ENCODE peak calls at places on chromosomes 12 and 14, in ten cellular contexts. Z is upper lobe of right lung, L is gastrocnemius medialis, U is cardiac fibroblast, F is HFFc6, P is neural progenitor cell, S is IMR-90, J is AG09309, E is GM10248, A is foreskin keratinocyte. B is an unnamed sample.

GRCh38 chr12:15662303-15662980 is 126.7 kb downstream of the EPS8 start:
- DNase-seq in Z (no peak), L (no peak), U (peak; percentile 95), F (peak; percentile 91), P (no peak), S (peak; percentile 96), J (peak; percentile 73), E (no peak), A (peak; percentile 91), B (no peak)

GRCh38 chr12:56699020-56699661 is 11.1 kb upstream of the PTGES3 start:
- DNase-seq in Z (no peak), L (no peak), U (no peak), F (no peak), P (no peak), S (no peak), J (no peak), E (no peak), A (no peak), B (no peak)

GRCh38 chr12:4027412-4027811 is 154.2 kb upstream of the PARP11 start:
- DNase-seq in Z (no peak), L (no peak), U (no peak), F (no peak), P (no peak), S (peak; percentile 7), J (no peak), E (no peak), A (no peak), B (no peak)

GRCh38 chr12:575948-576612 is 87.2 kb downstream of the NINJ2 start:
- DNase-seq in Z (peak; percentile 91), L (peak; percentile 74), U (peak; percentile 66), F (peak; percentile 26), P (peak; percentile 83), S (peak; percentile 31), J (no peak), E (peak; percentile 93), A (no peak), B (peak; percentile 91)

GRCh38 chr14:49497725-49498348 is 88.3 kb downstream of the RPS29 start:
- DNase-seq in Z (no peak), L (no peak), U (peak; percentile 88), F (peak; percentile 64), P (peak; percentile 81), S (peak; percentile 74), J (peak; percentile 50), E (peak; percentile 59), A (peak; percentile 17), B (no peak)

GRCh38 chr14:60303745-60304144 is 54.7 kb downstream of the PPM1A start:
- DNase-seq in Z (no peak), L (peak; percentile 30), U (no peak), F (no peak), P (no peak), S (no peak), J (no peak), E (no peak), A (no peak), B (no peak)

GRCh38 chr12:68065687-68066086 is 76.4 kb downstream of the IFNG-AS1 start:
- DNase-seq in Z (no peak), L (no peak), U (no peak), F (no peak), P (no peak), S (no peak), J (no peak), E (no peak), A (no peak), B (no peak)

GRCh38 chr14:89598548-89599186 is 181.6 kb upstream of the FOXN3 start:
- DNase-seq in Z (no peak), L (no peak), U (peak; percentile 24), F (no peak), P (no peak), S (peak; percentile 38), J (no peak), E (no peak), A (no peak), B (no peak)

GRCh38 chr14:100902295-100902694 is 1.2 kb downstream of the RTL1 start:
- DNase-seq in Z (no peak), L (no peak), U (no peak), F (no peak), P (peak; percentile 64), S (no peak), J (no peak), E (no peak), A (no peak), B (no peak)

GRCh38 chr12:22361785-22362184 is 27.3 kb upstream of the ST8SIA1 start:
- DNase-seq in Z (no peak), L (no peak), U (no peak), F (no peak), P (peak; percentile 43), S (no peak), J (no peak), E (no peak), A (no peak), B (no peak)

GRCh38 chr12:56261503-56262230 is 3.5 kb upstream of the ANKRD52 start:
- DNase-seq in Z (no peak), L (peak; percentile 81), U (peak; percentile 82), F (peak; percentile 84), P (no peak), S (peak; percentile 71), J (peak; percentile 55), E (no peak), A (peak; percentile 91), B (no peak)

GRCh38 chr12:52703424-52703823 is at the start of gene KRT77:
- DNase-seq in Z (no peak), L (no peak), U (no peak), F (no peak), P (no peak), S (no peak), J (no peak), E (no peak), A (no peak), B (no peak)

GRCh38 chr12:52699960-52700359 is 3.4 kb downstream of the KRT77 start:
- DNase-seq in Z (no peak), L (peak; percentile 18), U (no peak), F (no peak), P (no peak), S (no peak), J (no peak), E (no peak), A (no peak), B (no peak)

GRCh38 chr12:52701281-52701680 is 2.0 kb downstream of the KRT77 start:
- DNase-seq in Z (no peak), L (no peak), U (no peak), F (no peak), P (no peak), S (no peak), J (no peak), E (no peak), A (no peak), B (no peak)

GRCh38 chr12:52702338-52702737 is 986 bp downstream of the KRT77 start:
- DNase-seq in Z (no peak), L (no peak), U (no peak), F (no peak), P (no peak), S (no peak), J (no peak), E (no peak), A (no peak), B (no peak)

DNA sequence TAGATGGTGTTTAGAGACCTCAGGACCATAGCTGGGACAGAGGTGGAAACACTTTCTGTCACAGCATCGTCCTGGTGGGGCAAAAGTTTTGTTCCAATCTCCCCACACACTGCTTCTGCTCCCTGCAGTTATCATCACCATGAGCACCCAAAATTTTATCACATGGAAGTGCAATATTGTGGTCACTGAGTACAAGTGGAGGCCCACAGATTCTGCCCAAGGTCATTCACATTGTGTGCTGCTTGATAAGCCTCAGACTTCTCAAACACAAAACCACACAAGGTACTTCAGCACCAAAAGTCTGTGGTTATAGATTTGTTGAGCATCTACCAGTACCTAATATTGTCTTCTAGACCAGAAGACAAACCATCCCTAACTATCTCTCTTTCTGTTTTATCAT is 554 bp upstream of the KRT77 start:
- DNase-seq in Z (no peak), L (no peak), U (no peak), F (no peak), P (no peak), S (no peak), J (no peak), E (no peak), A (no peak), B (no peak)
- TF ChIP-seq CTCF in Z (no peak), L (no peak), U (no peak), F (no peak), P (no peak), S (no peak), J (no peak), E (no peak), A (no peak), B (no peak)

GRCh38 chr14:93033983-93034670 is 81.6 kb downstream of the ITPK1 start:
- DNase-seq in Z (no peak), L (no peak), U (no peak), F (no peak), P (peak; percentile 54), S (no peak), J (no peak), E (peak; percentile 88), A (no peak), B (no peak)
- TF ChIP-seq CTCF in Z (peak; percentile 42), L (peak; percentile 20), U (peak; percentile 54), F (peak; percentile 77), P (peak; percentile 64), S (peak; percentile 34), J (peak; percentile 46), E (peak; percentile 83), A (peak; percentile 65), B (peak; percentile 36)

DNA sequence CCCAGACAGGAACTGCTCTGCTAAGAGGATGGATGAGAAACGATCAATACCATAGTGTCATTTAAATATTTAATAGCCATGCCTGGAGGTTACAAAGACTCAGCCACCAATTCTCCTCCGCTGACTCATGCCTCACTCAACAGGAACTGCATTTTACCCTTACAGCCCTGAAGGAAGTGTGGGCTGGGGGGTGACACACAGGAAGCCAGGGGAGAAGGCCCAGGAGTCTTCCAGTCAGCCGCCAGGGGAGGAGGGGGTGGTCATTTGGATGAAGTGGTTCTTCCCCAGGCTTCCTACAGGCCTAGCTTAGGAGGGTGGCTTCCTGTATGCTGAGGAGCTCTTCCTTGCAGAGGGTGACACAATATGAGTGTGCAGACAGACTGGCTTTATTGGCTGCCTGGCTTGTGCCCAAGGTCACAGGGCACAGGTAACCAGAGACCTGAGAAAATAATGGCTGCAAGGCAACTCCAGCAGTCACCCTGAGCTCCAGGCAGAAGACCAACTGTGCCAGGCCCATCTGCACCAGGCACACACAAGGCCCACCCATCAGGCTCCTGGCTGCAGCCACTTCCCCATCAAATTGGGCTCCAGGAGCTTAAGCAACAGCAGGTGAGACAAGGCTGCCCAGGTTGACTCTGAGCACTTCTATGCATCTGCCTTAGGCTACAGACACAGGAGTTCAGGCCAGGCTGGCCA is 30.6 kb upstream of the RPLP0 start:
- DNase-seq in Z (no peak), L (peak; percentile 84), U (peak; percentile 97), F (peak; percentile 97), P (no peak), S (peak; percentile 97), J (peak; percentile 67), E (no peak), A (peak; percentile 95), B (no peak)
- TF ChIP-seq CTCF in Z (no peak), L (peak; percentile 12), U (peak; percentile 52), F (peak; percentile 62), P (no peak), S (peak; percentile 27), J (peak; percentile 41), E (no peak), A (peak; percentile 37), B (no peak)

DNA sequence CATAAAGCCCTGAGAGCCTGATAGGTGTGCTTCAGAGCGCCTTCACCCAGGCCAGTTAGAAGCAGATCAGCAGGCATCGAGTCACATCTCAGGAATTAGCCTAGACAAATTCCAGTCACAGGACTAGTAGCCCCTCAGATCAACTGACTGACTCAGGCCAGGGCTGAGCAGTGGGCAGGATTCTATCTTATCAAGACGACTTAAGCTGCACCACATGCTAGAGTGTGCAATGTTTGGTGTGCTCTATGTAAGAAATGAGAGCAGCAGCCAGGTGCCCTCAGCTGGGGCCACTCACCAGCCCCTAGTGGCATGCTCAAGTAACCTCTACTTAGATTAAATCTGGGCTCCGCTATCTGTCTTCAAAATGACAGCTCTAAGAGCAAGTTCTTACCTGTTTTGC is 19.7 kb upstream of the NGB start:
- DNase-seq in Z (no peak), L (no peak), U (no peak), F (peak; percentile 63), P (no peak), S (peak; percentile 75), J (no peak), E (no peak), A (no peak), B (no peak)
- TF ChIP-seq CTCF in Z (no peak), L (no peak), U (no peak), F (peak; percentile 49), P (peak; percentile 33), S (peak; percentile 12), J (no peak), E (no peak), A (peak; percentile 21), B (peak; percentile 28)